ENCODE peak calls at places on chromosomes 1 and 21, in eight cellular contexts. M, R, E, L, Q, U, Z and C are unnamed samples.

GRCh38 chr1:198763298-198763714 is 124.5 kb downstream of the PTPRC start:
- DNase-seq in M (no peak), R (no peak), E (no peak), L (no peak), Q (no peak), U (no peak), Z (no peak), C (no peak)

GRCh38 chr1:208093754-208094719 is 150.1 kb downstream of the PLXNA2 start:
- DNase-seq in M (peak; percentile 95), R (no peak), E (peak; percentile 63), L (peak; percentile 61), Q (peak; percentile 51), U (peak; percentile 61), Z (peak; percentile 67), C (peak; percentile 31)

GRCh38 chr1:160163612-160164011 is 12.2 kb downstream of the ATP1A4 start:
- DNase-seq in M (no peak), R (no peak), E (no peak), L (no peak), Q (no peak), U (no peak), Z (no peak), C (no peak)

GRCh38 chr1:89104687-89105086 is 21.2 kb downstream of the GBP2 start:
- DNase-seq in M (peak; percentile 55), R (no peak), E (no peak), L (no peak), Q (no peak), U (no peak), Z (no peak), C (no peak)

GRCh38 chr1:2611034-2611501 is 21.7 kb downstream of the MMEL1 start:
- DNase-seq in M (peak; percentile 94), R (no peak), E (no peak), L (peak; percentile 77), Q (peak; percentile 56), U (peak; percentile 50), Z (no peak), C (no peak)

GRCh38 chr1:2554621-2555387 is 1.4 kb upstream of the TNFRSF14 start:
- DNase-seq in M (peak; percentile 74), R (no peak), E (no peak), L (peak; percentile 49), Q (no peak), U (no peak), Z (peak; percentile 55), C (no peak)

GRCh38 chr1:27144920-27145661 is 9.8 kb downstream of the SLC9A1 start:
- DNase-seq in M (peak; percentile 42), R (peak; percentile 54), E (peak; percentile 57), L (peak; percentile 37), Q (no peak), U (no peak), Z (no peak), C (peak; percentile 55)

GRCh38 chr1:31583995-31584868 is 7.9 kb downstream of the TINAGL1 start:
- DNase-seq in M (peak; percentile 38), R (no peak), E (peak; percentile 93), L (peak; percentile 72), Q (peak; percentile 68), U (no peak), Z (peak; percentile 95), C (no peak)

GRCh38 chr1:240701412-240701811 is 89.5 kb upstream of the GREM2 start:
- DNase-seq in M (no peak), R (peak; percentile 67), E (no peak), L (no peak), Q (no peak), U (no peak), Z (no peak), C (peak; percentile 74)

DNA sequence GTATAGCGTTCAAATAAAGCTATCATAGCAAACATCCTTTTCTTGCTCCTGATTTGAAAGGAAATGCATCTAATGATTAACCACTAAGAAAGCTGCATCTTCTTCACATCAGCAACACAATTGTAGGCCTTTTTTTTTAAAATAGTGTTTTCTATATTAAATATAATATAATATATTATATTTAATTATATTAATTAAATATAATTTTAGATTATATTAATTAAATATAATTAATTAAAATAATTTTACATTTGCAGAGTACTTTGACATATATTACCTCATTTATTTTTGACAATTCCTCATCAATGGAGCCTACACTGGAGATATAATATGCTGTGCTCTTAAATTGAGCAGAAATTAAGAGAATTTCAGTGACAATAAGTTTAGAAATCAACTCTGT is 193.0 kb downstream of the GPR52 start:
- DNase-seq in M (no peak), R (no peak), E (no peak), L (no peak), Q (no peak), U (no peak), Z (no peak), C (no peak)
- H3K4me3 ChIP-seq in M (no peak overlapping the region), R (no peak overlapping the region), E (no peak overlapping the region), L (no peak overlapping the region), Q (no peak overlapping the region), U (no peak overlapping the region), Z (no peak overlapping the region), C (no peak overlapping the region)

DNA sequence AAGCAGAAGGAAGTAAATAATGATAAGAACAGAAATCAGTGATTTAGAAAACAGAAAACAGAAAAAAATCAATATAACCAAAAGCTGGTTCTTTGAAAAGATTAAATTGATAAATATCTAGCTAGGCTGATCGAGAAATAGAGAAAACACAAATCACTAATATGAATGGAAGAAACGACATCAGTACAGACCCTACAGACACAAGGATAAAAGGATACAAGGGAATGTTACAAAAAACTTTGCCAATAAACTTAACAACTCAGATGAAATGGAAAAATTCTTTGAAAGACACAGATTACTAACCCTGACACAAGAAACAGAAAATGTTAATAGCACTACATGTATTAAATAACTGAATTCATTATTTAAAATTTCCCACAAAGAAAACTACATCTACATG is 6.3 kb upstream of the ARHGAP29 start:
- DNase-seq in M (no peak), R (no peak), E (no peak), L (no peak), Q (no peak), U (no peak), Z (no peak), C (no peak)
- H3K27me3 ChIP-seq in M (peaks cover 29% of the 10 kb centered on the region), R (no peaks in the 10 kb centered on the region), E (no peaks in the 10 kb centered on the region), L (peaks cover 97% of the 10 kb centered on the region), Q (no peaks in the 10 kb centered on the region), U (no peaks in the 10 kb centered on the region), Z (no peaks in the 10 kb centered on the region), C (no peaks in the 10 kb centered on the region)

DNA sequence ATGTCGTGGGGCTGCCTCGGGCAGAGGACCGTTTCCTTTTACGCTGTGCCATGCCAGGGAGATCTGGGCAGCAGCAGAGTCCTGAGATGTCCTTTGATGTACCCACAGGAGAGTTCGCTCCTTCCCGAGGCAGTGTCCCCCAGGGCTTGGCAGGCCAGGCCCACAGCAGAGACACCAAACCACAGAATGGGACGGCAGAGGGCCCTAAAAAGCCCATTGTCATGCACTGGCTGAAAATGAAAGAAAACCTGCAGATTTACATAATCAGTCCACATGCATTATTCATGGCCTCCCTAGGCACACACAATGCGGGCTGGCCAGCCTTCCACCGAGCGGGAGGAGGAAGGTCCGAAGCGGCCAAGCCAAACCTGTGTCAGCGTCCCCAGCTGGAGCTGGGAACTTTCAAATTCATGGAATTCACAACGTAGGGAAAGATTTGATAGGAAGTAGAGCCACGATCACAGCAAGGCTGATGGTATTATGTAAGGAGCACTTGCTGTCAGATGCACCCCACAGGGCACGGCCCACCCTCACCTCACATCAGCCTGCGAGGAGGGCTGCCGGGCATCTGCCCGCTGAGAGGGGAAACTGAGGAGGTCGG is 25.3 kb upstream of the EFHD2 start:
- DNase-seq in M (peak; percentile 89), R (no peak), E (no peak), L (peak; percentile 26), Q (no peak), U (no peak), Z (no peak), C (no peak)
- H3K4me3 ChIP-seq in M (no peak overlapping the region), R (no peak overlapping the region), E (no peak overlapping the region), L (no peak overlapping the region), Q (no peak overlapping the region), U (no peak overlapping the region), Z (peak overlapping the region; percentile 18), C (no peak overlapping the region)

DNA sequence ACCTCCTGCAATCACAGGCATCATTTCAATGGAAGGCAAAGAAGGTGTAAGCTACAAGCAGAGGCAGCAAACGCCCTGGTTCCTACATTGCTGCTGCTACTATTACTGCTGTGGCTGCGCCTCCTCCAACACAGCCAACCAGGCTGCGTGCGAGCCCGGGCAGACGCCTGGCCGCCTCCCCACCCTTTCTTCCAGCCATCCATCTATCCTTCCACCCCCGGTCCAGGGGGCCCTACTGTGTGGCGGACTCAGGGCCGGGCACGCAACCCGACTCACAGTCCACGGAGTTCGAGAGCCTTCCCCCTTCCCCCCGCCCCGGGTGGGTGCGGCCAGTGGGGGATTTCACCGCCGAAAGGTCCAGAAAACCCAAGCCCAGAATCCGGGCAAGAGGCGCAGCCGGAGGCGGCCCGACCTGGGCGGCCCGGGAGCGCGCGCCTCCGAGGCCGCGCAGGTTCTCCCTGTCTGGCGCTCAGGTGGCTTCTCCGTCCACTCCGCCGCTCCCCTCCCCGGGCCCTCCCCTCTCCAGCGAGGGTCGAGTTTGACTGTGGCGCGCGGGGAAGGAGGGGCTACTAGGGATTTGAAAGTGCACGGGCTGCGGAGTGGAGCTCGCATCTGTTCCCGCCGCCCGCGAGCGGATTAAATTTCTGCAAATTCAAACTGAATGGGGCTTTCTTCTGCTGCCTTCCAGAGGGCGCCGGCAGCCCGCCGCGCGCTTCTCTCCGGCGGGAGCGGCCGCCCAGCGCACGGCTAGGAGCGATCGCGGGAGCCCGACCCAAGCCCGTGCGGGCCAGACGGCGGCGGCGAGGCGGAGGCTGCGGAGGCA is at the start of gene HUNK:
- DNase-seq in M (peak; percentile 88), R (no peak), E (no peak), L (peak; percentile 58), Q (peak; percentile 46), U (no peak), Z (no peak), C (no peak)
- H3K27me3 ChIP-seq in M (peaks cover 74% of the 10 kb centered on the region), R (peaks cover 36% of the 10 kb centered on the region), E (no peaks in the 10 kb centered on the region), L (peaks cover 24% of the 10 kb centered on the region), Q (no peaks in the 10 kb centered on the region), U (no peaks in the 10 kb centered on the region), Z (peaks cover 51% of the 10 kb centered on the region), C (peaks cover 19% of the 10 kb centered on the region)

DNA sequence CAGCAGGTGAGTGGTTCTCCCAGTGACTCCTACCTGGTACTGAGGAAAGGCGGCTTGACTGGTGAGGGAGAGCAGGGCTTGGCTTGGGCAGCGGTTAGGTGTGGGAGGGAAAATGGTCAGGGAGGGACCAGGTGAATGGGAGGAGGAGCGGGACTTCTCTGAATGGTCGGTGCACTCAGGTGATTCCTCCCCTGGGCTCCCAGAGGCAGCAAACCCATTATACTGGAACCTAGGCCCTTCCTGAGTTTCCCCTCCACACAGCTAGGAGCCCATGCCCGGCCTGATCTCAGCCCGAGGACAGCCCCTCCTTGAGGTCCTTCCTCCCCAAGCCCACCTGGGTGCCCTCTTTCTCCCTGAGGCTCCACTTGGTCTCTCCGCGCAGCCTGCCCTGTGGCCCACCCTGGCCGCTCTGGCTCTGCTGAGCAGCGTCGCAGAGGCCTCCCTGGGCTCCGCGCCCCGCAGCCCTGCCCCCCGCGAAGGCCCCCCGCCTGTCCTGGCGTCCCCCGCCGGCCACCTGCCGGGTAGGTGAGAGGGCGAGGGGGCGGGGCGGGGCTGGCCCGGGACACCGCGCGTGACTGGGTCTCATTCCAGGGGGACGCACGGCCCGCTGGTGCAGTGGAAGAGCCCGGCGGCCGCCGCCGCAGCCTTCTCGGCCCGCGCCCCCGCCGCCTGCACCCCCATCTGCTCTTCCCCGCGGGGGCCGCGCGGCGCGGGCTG is 2.3 kb downstream of the ARTN start:
- DNase-seq in M (peak; percentile 86), R (no peak), E (no peak), L (peak; percentile 75), Q (no peak), U (peak; percentile 69), Z (no peak), C (no peak)
- H3K4me3 ChIP-seq in M (peak overlapping the region; percentile 57), R (peak overlapping the region; percentile 43), E (peak overlapping the region; percentile 50), L (peak overlapping the region; percentile 70), Q (no peak overlapping the region), U (peak overlapping the region; percentile 32), Z (peak overlapping the region; percentile 56), C (peak overlapping the region; percentile 20)